ENCODE peak calls at places on chromosomes 7 and 10, in seven cellular contexts. One of them, this sample, is unnamed. For H3K36me3, the result is how much of the 10 kb centered on the place peaks cover.

GRCh38 chr10:48705407-48705938 is 20.8 kb downstream of the WDFY4 start:
- DNase-seq in BJ: no peak
- DNase-seq in RWPE2: no peak
- DNase-seq in HCT116: no peak
- DNase-seq in CD4-positive, CD25-positive, alpha-beta regulatory T cell: no peak
- DNase-seq in suprapubic skin: peak
- DNase-seq in PC-3: no peak
- DNase-seq in this sample: no peak

GRCh38 chr10:78301891-78302738 is 268.5 kb downstream of the RPS24 start:
- DNase-seq in BJ: no peak
- DNase-seq in RWPE2: no peak
- DNase-seq in HCT116: no peak
- DNase-seq in CD4-positive, CD25-positive, alpha-beta regulatory T cell: no peak
- DNase-seq in suprapubic skin: no peak
- DNase-seq in PC-3: peak
- DNase-seq in this sample: no peak

GRCh38 chr10:34768261-34768971 is 46.7 kb downstream of the PARD3 start:
- DNase-seq in BJ: no peak
- DNase-seq in RWPE2: no peak
- DNase-seq in HCT116: no peak
- DNase-seq in CD4-positive, CD25-positive, alpha-beta regulatory T cell: no peak
- DNase-seq in suprapubic skin: peak
- DNase-seq in PC-3: peak
- DNase-seq in this sample: peak

GRCh38 chr7:44735403-44736165 is 13.1 kb upstream of the ZMIZ2 start:
- DNase-seq in BJ: peak
- DNase-seq in RWPE2: no peak
- DNase-seq in HCT116: peak
- DNase-seq in CD4-positive, CD25-positive, alpha-beta regulatory T cell: no peak
- DNase-seq in suprapubic skin: no peak
- DNase-seq in PC-3: peak
- DNase-seq in this sample: no peak

GRCh38 chr7:28301148-28301641 is 111.1 kb upstream of the CREB5 start:
- DNase-seq in BJ: no peak
- DNase-seq in RWPE2: no peak
- DNase-seq in HCT116: no peak
- DNase-seq in CD4-positive, CD25-positive, alpha-beta regulatory T cell: no peak
- DNase-seq in suprapubic skin: no peak
- DNase-seq in PC-3: peak
- DNase-seq in this sample: peak

GRCh38 chr7:150999001-150999400 is 8.2 kb downstream of the NOS3 start:
- DNase-seq in BJ: no peak
- DNase-seq in RWPE2: no peak
- DNase-seq in HCT116: no peak
- DNase-seq in CD4-positive, CD25-positive, alpha-beta regulatory T cell: no peak
- DNase-seq in suprapubic skin: no peak
- DNase-seq in PC-3: no peak
- DNase-seq in this sample: no peak

GRCh38 chr7:155861480-155861868 is 49.2 kb upstream of the SHH start:
- DNase-seq in BJ: no peak
- DNase-seq in RWPE2: no peak
- DNase-seq in HCT116: no peak
- DNase-seq in CD4-positive, CD25-positive, alpha-beta regulatory T cell: no peak
- DNase-seq in suprapubic skin: peak
- DNase-seq in PC-3: peak
- DNase-seq in this sample: no peak

GRCh38 chr7:101614098-101614938 is 14.8 kb downstream of the MYL10 start:
- DNase-seq in BJ: no peak
- DNase-seq in RWPE2: no peak
- DNase-seq in HCT116: no peak
- DNase-seq in CD4-positive, CD25-positive, alpha-beta regulatory T cell: no peak
- DNase-seq in suprapubic skin: no peak
- DNase-seq in PC-3: no peak
- DNase-seq in this sample: no peak

GRCh38 chr10:60896033-60896432 is 48.0 kb downstream of the RHOBTB1 start:
- DNase-seq in BJ: no peak
- DNase-seq in RWPE2: no peak
- DNase-seq in HCT116: no peak
- DNase-seq in CD4-positive, CD25-positive, alpha-beta regulatory T cell: no peak
- DNase-seq in suprapubic skin: no peak
- DNase-seq in PC-3: no peak
- DNase-seq in this sample: no peak

GRCh38 chr7:131747625-131748024 is 191.2 kb upstream of the PODXL start:
- DNase-seq in BJ: no peak
- DNase-seq in RWPE2: no peak
- DNase-seq in HCT116: no peak
- DNase-seq in CD4-positive, CD25-positive, alpha-beta regulatory T cell: no peak
- DNase-seq in suprapubic skin: no peak
- DNase-seq in PC-3: no peak
- DNase-seq in this sample: no peak

GRCh38 chr10:130421909-130422308 is 285.7 kb downstream of the GLRX3 start:
- DNase-seq in BJ: no peak
- DNase-seq in RWPE2: no peak
- DNase-seq in HCT116: no peak
- DNase-seq in CD4-positive, CD25-positive, alpha-beta regulatory T cell: no peak
- DNase-seq in suprapubic skin: no peak
- DNase-seq in PC-3: no peak
- DNase-seq in this sample: no peak

GRCh38 chr7:92758796-92759431 is 77.5 kb downstream of the CDK6 start:
- DNase-seq in BJ: no peak
- DNase-seq in RWPE2: no peak
- DNase-seq in HCT116: no peak
- DNase-seq in CD4-positive, CD25-positive, alpha-beta regulatory T cell: no peak
- DNase-seq in suprapubic skin: no peak
- DNase-seq in PC-3: no peak
- DNase-seq in this sample: no peak

GRCh38 chr7:17304926-17305325 is 6.5 kb downstream of the AHR start:
- DNase-seq in BJ: no peak
- DNase-seq in RWPE2: no peak
- DNase-seq in HCT116: peak
- DNase-seq in CD4-positive, CD25-positive, alpha-beta regulatory T cell: peak
- DNase-seq in suprapubic skin: no peak
- DNase-seq in PC-3: peak
- DNase-seq in this sample: no peak

GRCh38 chr10:6320320-6321010 is 117.7 kb downstream of the PFKFB3 start:
- DNase-seq in BJ: no peak
- DNase-seq in RWPE2: no peak
- DNase-seq in HCT116: no peak
- DNase-seq in CD4-positive, CD25-positive, alpha-beta regulatory T cell: no peak
- DNase-seq in suprapubic skin: no peak
- DNase-seq in PC-3: no peak
- DNase-seq in this sample: no peak

GRCh38 chr7:29343379-29343778 is 148.8 kb downstream of the CHN2 start:
- DNase-seq in BJ: no peak
- DNase-seq in RWPE2: no peak
- DNase-seq in HCT116: no peak
- DNase-seq in CD4-positive, CD25-positive, alpha-beta regulatory T cell: no peak
- DNase-seq in suprapubic skin: no peak
- DNase-seq in PC-3: no peak
- DNase-seq in this sample: no peak

GRCh38 chr7:43626695-43627094 is 43.8 kb downstream of the STK17A start:
- DNase-seq in BJ: no peak
- DNase-seq in RWPE2: no peak
- DNase-seq in HCT116: no peak
- DNase-seq in CD4-positive, CD25-positive, alpha-beta regulatory T cell: no peak
- DNase-seq in suprapubic skin: no peak
- DNase-seq in PC-3: no peak
- DNase-seq in this sample: no peak

GRCh38 chr7:128427289-128427891 is 17.6 kb upstream of the IMPDH1 start:
- DNase-seq in BJ: no peak
- DNase-seq in RWPE2: no peak
- DNase-seq in HCT116: peak
- DNase-seq in CD4-positive, CD25-positive, alpha-beta regulatory T cell: no peak
- DNase-seq in suprapubic skin: no peak
- DNase-seq in PC-3: peak
- DNase-seq in this sample: no peak

GRCh38 chr10:73359492-73359891 is 828 bp upstream of the CFAP70 start:
- DNase-seq in BJ: no peak
- DNase-seq in RWPE2: no peak
- DNase-seq in HCT116: no peak
- DNase-seq in CD4-positive, CD25-positive, alpha-beta regulatory T cell: no peak
- DNase-seq in suprapubic skin: no peak
- DNase-seq in PC-3: peak
- DNase-seq in this sample: no peak

GRCh38 chr10:101006593-101007098 is 7.0 kb downstream of the LZTS2 start:
- DNase-seq in BJ: no peak
- DNase-seq in RWPE2: no peak
- DNase-seq in HCT116: no peak
- DNase-seq in CD4-positive, CD25-positive, alpha-beta regulatory T cell: no peak
- DNase-seq in suprapubic skin: no peak
- DNase-seq in PC-3: no peak
- DNase-seq in this sample: no peak

GRCh38 chr7:151838861-151839381 is 38.0 kb downstream of the PRKAG2 start:
- DNase-seq in BJ: no peak
- DNase-seq in RWPE2: peak
- DNase-seq in HCT116: no peak
- DNase-seq in CD4-positive, CD25-positive, alpha-beta regulatory T cell: no peak
- DNase-seq in suprapubic skin: no peak
- DNase-seq in PC-3: no peak
- DNase-seq in this sample: peak

GRCh38 chr7:44678468-44679179 is 70.0 kb upstream of the ZMIZ2 start:
- DNase-seq in BJ: peak
- DNase-seq in RWPE2: no peak
- DNase-seq in HCT116: no peak
- DNase-seq in CD4-positive, CD25-positive, alpha-beta regulatory T cell: no peak
- DNase-seq in suprapubic skin: peak
- DNase-seq in PC-3: no peak
- DNase-seq in this sample: no peak

GRCh38 chr7:12550956-12551355 is 19.6 kb upstream of the SCIN start:
- DNase-seq in BJ: no peak
- DNase-seq in RWPE2: no peak
- DNase-seq in HCT116: no peak
- DNase-seq in CD4-positive, CD25-positive, alpha-beta regulatory T cell: no peak
- DNase-seq in suprapubic skin: no peak
- DNase-seq in PC-3: no peak
- DNase-seq in this sample: no peak

GRCh38 chr7:132041108-132041507 is 484.7 kb upstream of the PODXL start:
- DNase-seq in BJ: no peak
- DNase-seq in RWPE2: no peak
- DNase-seq in HCT116: no peak
- DNase-seq in CD4-positive, CD25-positive, alpha-beta regulatory T cell: no peak
- DNase-seq in suprapubic skin: no peak
- DNase-seq in PC-3: no peak
- DNase-seq in this sample: no peak

GRCh38 chr10:59985639-59986038 is 79.3 kb upstream of the CCDC6 start:
- DNase-seq in BJ: no peak
- DNase-seq in RWPE2: no peak
- DNase-seq in HCT116: no peak
- DNase-seq in CD4-positive, CD25-positive, alpha-beta regulatory T cell: no peak
- DNase-seq in suprapubic skin: no peak
- DNase-seq in PC-3: no peak
- DNase-seq in this sample: no peak

GRCh38 chr7:31938650-31939049 is 131.6 kb downstream of the PDE1C start:
- DNase-seq in BJ: no peak
- DNase-seq in RWPE2: no peak
- DNase-seq in HCT116: no peak
- DNase-seq in CD4-positive, CD25-positive, alpha-beta regulatory T cell: no peak
- DNase-seq in suprapubic skin: no peak
- DNase-seq in PC-3: peak
- DNase-seq in this sample: no peak

GRCh38 chr7:66756859-66757258 is 16.3 kb downstream of the RABGEF1 start:
- DNase-seq in BJ: no peak
- DNase-seq in RWPE2: no peak
- DNase-seq in HCT116: no peak
- DNase-seq in CD4-positive, CD25-positive, alpha-beta regulatory T cell: no peak
- DNase-seq in suprapubic skin: no peak
- DNase-seq in PC-3: no peak
- DNase-seq in this sample: no peak

GRCh38 chr10:11212686-11213085 is 195.0 kb downstream of the CELF2 start:
- DNase-seq in BJ: no peak
- DNase-seq in RWPE2: no peak
- DNase-seq in HCT116: no peak
- DNase-seq in CD4-positive, CD25-positive, alpha-beta regulatory T cell: no peak
- DNase-seq in suprapubic skin: no peak
- DNase-seq in PC-3: no peak
- DNase-seq in this sample: no peak

GRCh38 chr10:11215468-11215867 is 197.8 kb downstream of the CELF2 start:
- DNase-seq in BJ: no peak
- DNase-seq in RWPE2: no peak
- DNase-seq in HCT116: no peak
- DNase-seq in CD4-positive, CD25-positive, alpha-beta regulatory T cell: no peak
- DNase-seq in suprapubic skin: no peak
- DNase-seq in PC-3: no peak
- DNase-seq in this sample: no peak

GRCh38 chr10:11212285-11212684 is 194.6 kb downstream of the CELF2 start:
- DNase-seq in BJ: no peak
- DNase-seq in RWPE2: no peak
- DNase-seq in HCT116: no peak
- DNase-seq in CD4-positive, CD25-positive, alpha-beta regulatory T cell: no peak
- DNase-seq in suprapubic skin: no peak
- DNase-seq in PC-3: no peak
- DNase-seq in this sample: no peak

GRCh38 chr10:11214407-11214806 is 196.7 kb downstream of the CELF2 start:
- DNase-seq in BJ: no peak
- DNase-seq in RWPE2: no peak
- DNase-seq in HCT116: no peak
- DNase-seq in CD4-positive, CD25-positive, alpha-beta regulatory T cell: no peak
- DNase-seq in suprapubic skin: no peak
- DNase-seq in PC-3: no peak
- DNase-seq in this sample: no peak

GRCh38 chr10:11213156-11213555 is 195.5 kb downstream of the CELF2 start:
- DNase-seq in BJ: no peak
- DNase-seq in RWPE2: no peak
- DNase-seq in HCT116: no peak
- DNase-seq in CD4-positive, CD25-positive, alpha-beta regulatory T cell: no peak
- DNase-seq in suprapubic skin: no peak
- DNase-seq in PC-3: no peak
- DNase-seq in this sample: no peak
- H3K36me3 ChIP-seq in BJ: under half
- H3K36me3 ChIP-seq in RWPE2: under half
- H3K36me3 ChIP-seq in HCT116: under half
- H3K36me3 ChIP-seq in CD4-positive, CD25-positive, alpha-beta regulatory T cell: half or more
- H3K36me3 ChIP-seq in suprapubic skin: under half
- H3K36me3 ChIP-seq in PC-3: under half
- H3K36me3 ChIP-seq in this sample: under half

GRCh38 chr10:28585076-28585475 is 52.2 kb downstream of the WAC start:
- DNase-seq in BJ: no peak
- DNase-seq in RWPE2: no peak
- DNase-seq in HCT116: no peak
- DNase-seq in CD4-positive, CD25-positive, alpha-beta regulatory T cell: no peak
- DNase-seq in suprapubic skin: no peak
- DNase-seq in PC-3: no peak
- DNase-seq in this sample: no peak
- H3K36me3 ChIP-seq in BJ: under half
- H3K36me3 ChIP-seq in RWPE2: half or more
- H3K36me3 ChIP-seq in HCT116: under half
- H3K36me3 ChIP-seq in CD4-positive, CD25-positive, alpha-beta regulatory T cell: half or more
- H3K36me3 ChIP-seq in suprapubic skin: under half
- H3K36me3 ChIP-seq in PC-3: under half
- H3K36me3 ChIP-seq in this sample: half or more

GRCh38 chr10:110584006-110584405 is 16.5 kb downstream of the SMC3 start:
- DNase-seq in BJ: no peak
- DNase-seq in RWPE2: no peak
- DNase-seq in HCT116: no peak
- DNase-seq in CD4-positive, CD25-positive, alpha-beta regulatory T cell: no peak
- DNase-seq in suprapubic skin: no peak
- DNase-seq in PC-3: no peak
- DNase-seq in this sample: no peak
- H3K36me3 ChIP-seq in BJ: under half
- H3K36me3 ChIP-seq in RWPE2: half or more
- H3K36me3 ChIP-seq in HCT116: half or more
- H3K36me3 ChIP-seq in CD4-positive, CD25-positive, alpha-beta regulatory T cell: half or more
- H3K36me3 ChIP-seq in suprapubic skin: half or more
- H3K36me3 ChIP-seq in PC-3: under half
- H3K36me3 ChIP-seq in this sample: half or more

GRCh38 chr7:156964971-156965370 is 15.5 kb downstream of the NOM1 start:
- DNase-seq in BJ: no peak
- DNase-seq in RWPE2: no peak
- DNase-seq in HCT116: no peak
- DNase-seq in CD4-positive, CD25-positive, alpha-beta regulatory T cell: no peak
- DNase-seq in suprapubic skin: no peak
- DNase-seq in PC-3: no peak
- DNase-seq in this sample: no peak
- H3K36me3 ChIP-seq in BJ: under half
- H3K36me3 ChIP-seq in RWPE2: half or more
- H3K36me3 ChIP-seq in HCT116: half or more
- H3K36me3 ChIP-seq in CD4-positive, CD25-positive, alpha-beta regulatory T cell: half or more
- H3K36me3 ChIP-seq in suprapubic skin: half or more
- H3K36me3 ChIP-seq in PC-3: under half
- H3K36me3 ChIP-seq in this sample: half or more